ENCODE peak calls at places on chromosomes 16 and 17, in five cellular contexts. F, E, C, O and J are unnamed samples.

GRCh38 chr17:43767053-43767712 is 8.6 kb upstream of the SOST start:
- DNase-seq in F (no peak), E (no peak), O (no peak), C (no peak), J (no peak)

GRCh38 chr17:27671591-27671910 is 40.6 kb downstream of the LGALS9 start:
- DNase-seq in C (no peak), O (no peak), E (no peak), F (no peak), J (no peak)

GRCh38 chr17:81200695-81201580 is 21.8 kb downstream of the CEP131 start:
- DNase-seq in E (peak), O (peak), C (no peak), F (no peak), J (peak)

GRCh38 chr16:85436636-85437160 is 176.4 kb upstream of the GSE1 start:
- DNase-seq in F (no peak), C (no peak), O (no peak), E (no peak), J (peak)

GRCh38 chr17:82838386-82839063 is 1.3 kb downstream of the ZNF750 start:
- DNase-seq in F (no peak), E (no peak), O (no peak), C (peak), J (no peak)

GRCh38 chr17:81519284-81520020 is 6.9 kb upstream of the ACTG1 start:
- DNase-seq in E (no peak), F (no peak), C (peak), O (no peak), J (peak)

GRCh38 chr16:85148959-85149358 is 36.7 kb upstream of the CIBAR2 start:
- DNase-seq in O (no peak), C (no peak), F (no peak), E (no peak), J (no peak)

GRCh38 chr16:89431158-89431584 is 59.2 kb downstream of the ANKRD11 start:
- DNase-seq in C (no peak), O (no peak), E (peak), F (no peak), J (no peak)

GRCh38 chr17:32508926-32509325 is 22.1 kb downstream of the CDK5R1 start:
- DNase-seq in E (no peak), F (no peak), C (no peak), O (no peak), J (no peak)

GRCh38 chr17:31068291-31068690 is 26.5 kb upstream of the NF1 start:
- DNase-seq in C (no peak), E (no peak), O (peak), F (no peak), J (peak)

GRCh38 chr17:3956983-3957382 is 7.3 kb downstream of the ATP2A3 start:
- DNase-seq in C (no peak), F (no peak), E (no peak), O (no peak), J (no peak)

GRCh38 chr16:53224932-53225533 is 170.2 kb downstream of the CHD9 start:
- DNase-seq in O (no peak), E (no peak), C (no peak), F (no peak), J (peak)

GRCh38 chr17:73757324-73757942 is 113.2 kb upstream of the SDK2 start:
- DNase-seq in F (no peak), E (no peak), C (no peak), O (no peak), J (no peak)

GRCh38 chr16:50311134-50311528 is 44.8 kb downstream of the ADCY7 start:
- DNase-seq in C (peak), O (peak), F (no peak), E (no peak), J (no peak)

GRCh38 chr17:40516581-40517285 is 15.3 kb upstream of the TNS4 start:
- DNase-seq in E (peak), C (no peak), O (peak), F (no peak), J (no peak)

GRCh38 chr17:81412490-81413093 is 17.3 kb downstream of the BAHCC1 start:
- DNase-seq in O (no peak), E (no peak), C (peak), F (peak), J (peak)

GRCh38 chr17:42050360-42051012 is at the start of gene C17orf113:
- DNase-seq in F (peak), O (peak), E (no peak), C (peak), J (peak)